ENCODE peak calls at places on chromosomes 12 and 14, in seven cellular contexts. Z is right lobe of liver, E is BE2C, A is PC-3, F is psoas muscle, H is heart right ventricle, D is uterus. Y is an unnamed sample. For H3K36me3, the result is how much of the 10 kb centered on the place peaks cover.

GRCh38 chr12:56487448-56488040 is 417 bp downstream of the GLS2 start:
- DNase-seq in Z (peak), F (no peak), H (peak), E (peak), D (peak), A (peak), Y (peak)

GRCh38 chr14:67962215-67962644 is 142.7 kb downstream of the RAD51B start:
- DNase-seq in D (no peak), A (no peak), Z (no peak), H (no peak), E (no peak), F (no peak), Y (no peak)

GRCh38 chr12:43210437-43211197 is 341.4 kb downstream of the ADAMTS20 start:
- DNase-seq in Z (no peak), H (no peak), A (peak), F (no peak), D (no peak), E (no peak), Y (no peak)

GRCh38 chr12:1592444-1593231 is 1.7 kb downstream of the FBXL14 start:
- DNase-seq in H (peak), A (peak), Z (no peak), E (peak), F (peak), D (no peak), Y (peak)

GRCh38 chr12:112664569-112664968 is 127.0 kb upstream of the RPH3A start:
- DNase-seq in Z (no peak), A (peak), E (no peak), F (no peak), D (no peak), H (no peak), Y (peak)

GRCh38 chr12:52057958-52058576 is 6.8 kb downstream of the NR4A1 start:
- DNase-seq in D (no peak), A (no peak), H (no peak), F (no peak), Z (no peak), E (no peak), Y (no peak)

GRCh38 chr14:94648801-94649200 is 36.6 kb downstream of the SERPINA3 start:
- DNase-seq in H (no peak), Z (no peak), D (no peak), A (no peak), E (no peak), F (no peak), Y (no peak)

GRCh38 chr14:96274122-96274910 is 18.3 kb downstream of the BDKRB1 start:
- DNase-seq in H (no peak), D (no peak), A (no peak), Z (no peak), F (no peak), E (peak), Y (no peak)

GRCh38 chr12:81259360-81259759 is 181.5 kb downstream of the ACSS3 start:
- DNase-seq in E (no peak), Z (no peak), A (no peak), D (no peak), H (no peak), F (no peak), Y (no peak)

GRCh38 chr14:50932159-50932558 is 12.1 kb downstream of the PYGL start:
- DNase-seq in E (no peak), H (no peak), Z (no peak), D (no peak), F (no peak), A (no peak), Y (no peak)

GRCh38 chr14:50926851-50927386 is 17.4 kb downstream of the PYGL start:
- DNase-seq in Z (no peak), E (no peak), F (no peak), H (no peak), D (no peak), A (no peak), Y (no peak)

GRCh38 chr14:50932592-50933500 is 11.4 kb downstream of the PYGL start:
- DNase-seq in E (no peak), D (no peak), A (no peak), F (no peak), H (no peak), Z (no peak), Y (peak)

GRCh38 chr14:50928002-50928635 is 16.2 kb downstream of the PYGL start:
- DNase-seq in H (no peak), F (peak), E (no peak), A (no peak), Z (no peak), D (no peak), Y (no peak)

GRCh38 chr14:50929506-50929905 is 14.8 kb downstream of the PYGL start:
- DNase-seq in E (no peak), F (no peak), Z (no peak), D (no peak), H (no peak), A (no peak), Y (no peak)
- H3K36me3 ChIP-seq in E (under half), F (under half), Z (under half), D (under half), H (half or more), A (under half), Y (under half)

GRCh38 chr12:132633901-132634300 is 15.3 kb downstream of the P2RX2 start:
- DNase-seq in A (no peak), Z (peak), H (no peak), E (no peak), F (no peak), D (no peak), Y (no peak)
- H3K36me3 ChIP-seq in A (half or more), Z (half or more), H (half or more), E (half or more), F (half or more), D (under half), Y (half or more)

GRCh38 chr12:120221576-120221900 is 20.6 kb upstream of the RPLP0 start:
- DNase-seq in A (no peak), Z (no peak), D (no peak), E (no peak), H (no peak), F (no peak), Y (no peak)
- H3K36me3 ChIP-seq in A (half or more), Z (under half), D (under half), E (under half), H (half or more), F (half or more), Y (under half)

GRCh38 chr12:49646331-49646830 is 23.0 kb downstream of the PRPF40B start:
- DNase-seq in H (no peak), Z (no peak), D (no peak), F (no peak), E (no peak), A (no peak), Y (no peak)

GRCh38 chr12:49646871-49647270 is 23.5 kb downstream of the PRPF40B start:
- DNase-seq in D (no peak), E (no peak), H (no peak), Z (no peak), F (no peak), A (no peak), Y (no peak)

GRCh38 chr12:49644620-49644994 is 21.2 kb downstream of the PRPF40B start:
- DNase-seq in H (peak), F (peak), Z (peak), A (peak), E (peak), D (peak), Y (peak)

GRCh38 chr12:49643961-49644619 is 20.7 kb downstream of the PRPF40B start:
- DNase-seq in D (no peak), Z (no peak), H (no peak), A (no peak), E (no peak), F (no peak), Y (no peak)

GRCh38 chr12:49645151-49646039 is 22.0 kb downstream of the PRPF40B start:
- DNase-seq in F (no peak), D (no peak), Z (no peak), E (no peak), H (no peak), A (no peak), Y (no peak)
- H3K36me3 ChIP-seq in F (half or more), D (under half), Z (under half), E (under half), H (half or more), A (under half), Y (under half)

DNA sequence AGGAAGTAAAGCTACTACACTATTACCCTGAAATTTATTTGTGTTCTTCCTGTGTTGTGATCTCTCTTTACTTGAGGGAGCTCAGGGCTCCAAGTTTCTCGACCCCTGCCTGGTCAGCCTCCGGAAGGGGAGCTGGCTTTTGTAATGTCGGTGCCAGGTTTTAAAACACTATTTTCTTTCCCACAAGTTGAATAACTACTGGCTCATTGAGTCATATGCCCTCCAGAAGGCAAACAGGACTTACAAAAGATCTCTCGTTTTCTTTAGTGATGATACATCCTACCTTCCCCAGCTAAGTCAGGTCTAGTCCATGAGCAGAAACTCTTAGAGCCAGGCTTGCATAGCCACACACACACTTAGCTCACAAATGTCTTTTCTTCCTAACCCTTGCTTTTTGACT is 209.9 kb upstream of the FLRT2 start:
- DNase-seq in F (no peak), D (no peak), H (no peak), A (peak), Z (no peak), E (no peak), Y (no peak)
- H3K36me3 ChIP-seq in F (under half), D (under half), H (under half), A (under half), Z (under half), E (under half), Y (under half)

DNA sequence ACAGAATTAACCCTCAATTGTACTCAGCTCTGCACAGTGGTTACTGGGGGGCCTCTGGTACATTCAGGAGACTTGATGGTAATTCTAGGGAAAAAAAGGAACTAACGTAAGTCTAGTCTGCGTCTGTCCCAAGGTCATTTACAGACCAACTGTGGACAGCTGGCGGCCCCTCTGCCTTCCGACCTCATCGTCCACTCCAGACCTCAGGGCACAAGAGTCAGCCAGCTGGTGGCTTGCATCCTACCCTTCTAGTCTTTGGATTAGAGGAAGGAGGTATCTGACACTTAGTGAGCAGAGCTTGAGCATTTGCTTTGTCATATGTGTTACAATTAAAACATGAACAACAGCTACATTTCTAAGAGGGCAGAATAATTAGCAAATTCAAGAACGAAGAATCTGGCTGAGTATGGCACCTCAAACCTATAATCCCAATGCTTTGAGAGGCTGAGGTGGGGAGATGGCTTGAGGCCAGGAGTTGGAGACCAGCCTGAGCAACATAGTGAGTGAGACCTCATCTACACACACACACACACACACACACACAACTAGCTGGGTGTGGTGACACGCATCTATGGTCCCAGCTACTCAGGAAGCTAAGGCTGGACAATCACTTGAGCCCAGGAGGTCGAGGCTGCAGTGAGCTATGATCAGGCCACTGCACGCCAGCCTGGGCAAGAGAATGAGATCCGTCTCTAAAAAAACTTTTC is 36.5 kb downstream of the SSH1 start:
- DNase-seq in E (no peak), F (no peak), A (no peak), H (no peak), Z (no peak), D (no peak), Y (no peak)
- H3K36me3 ChIP-seq in E (under half), F (half or more), A (under half), H (half or more), Z (under half), D (under half), Y (under half)

DNA sequence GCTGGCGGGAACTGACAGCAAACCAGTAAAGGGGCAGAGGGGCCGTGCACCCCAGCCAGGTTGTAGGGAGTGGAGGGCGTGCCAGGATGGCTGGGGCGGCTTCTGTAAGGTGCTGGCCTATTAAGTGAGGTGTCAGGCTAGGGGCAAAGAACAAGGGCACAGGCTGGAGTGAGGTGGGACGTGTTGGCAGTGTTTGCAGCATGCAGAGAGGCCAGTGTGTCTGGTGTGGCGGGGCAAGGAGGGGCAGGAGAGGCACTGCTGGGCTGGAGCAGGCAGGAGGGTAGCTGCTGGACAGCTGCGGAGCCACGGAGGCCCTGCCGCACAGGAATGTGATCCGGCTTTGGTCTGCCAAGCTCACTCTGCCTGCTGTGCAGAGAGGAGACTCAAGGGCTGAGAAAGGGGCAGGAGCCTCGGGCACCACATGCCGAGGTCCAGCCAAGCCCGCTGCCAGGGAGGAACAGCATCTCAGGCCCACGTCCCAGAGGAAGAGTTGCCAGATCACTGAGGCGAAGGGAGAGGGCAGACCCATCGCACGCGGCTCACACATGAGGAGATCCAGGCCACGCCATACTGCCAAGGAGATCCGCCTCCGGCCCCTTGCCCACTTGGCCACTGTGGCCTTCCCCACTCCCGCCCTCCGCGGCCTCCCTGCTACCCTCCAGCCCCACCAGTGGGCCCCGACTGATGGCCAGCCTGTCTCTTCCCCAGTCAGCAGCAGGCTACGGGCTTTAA is 46.8 kb downstream of the AMN start:
- DNase-seq in D (no peak), A (no peak), E (no peak), F (peak), Z (no peak), H (no peak), Y (no peak)
- H3K36me3 ChIP-seq in D (under half), A (half or more), E (half or more), F (half or more), Z (half or more), H (half or more), Y (half or more)

GRCh38 chr12:132578826-132579225 is 31.6 kb downstream of the LRCOL1 start:
- DNase-seq in E (no peak), A (no peak), Z (no peak), H (no peak), F (no peak), D (no peak), Y (no peak)
- H3K36me3 ChIP-seq in E (under half), A (under half), Z (under half), H (half or more), F (half or more), D (under half), Y (under half)